ENCODE peak calls at places on chromosome 12, in seven cellular contexts. T, G, O, E, P, B and Q are unnamed samples. For H3K4me1, the result is how much of the 10 kb centered on the place peaks cover.

GRCh38 chr12:125882141-125882540 is 816.9 kb downstream of the AACS start:
- DNase-seq in B (no peak), O (no peak), E (no peak), G (no peak), P (no peak), T (no peak), Q (no peak)

GRCh38 chr12:14153803-14154202 is 172.4 kb upstream of the GRIN2B start:
- DNase-seq in P (no peak), G (no peak), E (no peak), O (no peak), T (no peak), B (no peak), Q (no peak)

GRCh38 chr12:31118831-31119530 is 45.3 kb downstream of the DDX11 start:
- DNase-seq in O (peak), T (no peak), E (no peak), G (peak), P (no peak), B (peak), Q (peak)

GRCh38 chr12:65999564-66000280 is 130.8 kb downstream of the LLPH start:
- DNase-seq in E (no peak), T (no peak), B (no peak), O (no peak), G (no peak), P (no peak), Q (no peak)

GRCh38 chr12:62622177-62622576 is 155.6 kb downstream of the MON2 start:
- DNase-seq in O (no peak), T (no peak), E (no peak), P (no peak), B (no peak), G (no peak), Q (no peak)

GRCh38 chr12:52010692-52011601 is 4.2 kb downstream of the TAMALIN start:
- DNase-seq in P (no peak), T (no peak), E (no peak), B (no peak), O (peak), G (no peak), Q (no peak)

GRCh38 chr12:130715996-130716917 is at the start of gene RIMBP2:
- DNase-seq in G (peak), E (no peak), P (no peak), T (no peak), B (peak), O (no peak), Q (no peak)

GRCh38 chr12:68579254-68579653 is 31.4 kb upstream of the RAP1B start:
- DNase-seq in T (no peak), B (no peak), P (no peak), O (no peak), G (no peak), E (no peak), Q (no peak)

GRCh38 chr12:93358821-93359220 is 18.9 kb upstream of the NUDT4 start:
- DNase-seq in G (no peak), P (no peak), O (no peak), E (no peak), B (no peak), T (no peak), Q (no peak)

GRCh38 chr12:59664495-59664894 is 68.7 kb downstream of the SLC16A7 start:
- DNase-seq in B (no peak), P (no peak), E (no peak), G (no peak), T (no peak), O (no peak), Q (no peak)

GRCh38 chr12:76976777-76977465 is 88.4 kb downstream of the E2F7 start:
- DNase-seq in G (no peak), B (no peak), O (no peak), P (no peak), E (no peak), T (no peak), Q (no peak)

GRCh38 chr12:20798561-20798960 is 11.9 kb upstream of the SLCO1B3 start:
- DNase-seq in T (no peak), G (peak), B (no peak), E (no peak), O (no peak), P (no peak), Q (no peak)

GRCh38 chr12:88781909-88782308 is 201.6 kb upstream of the KITLG start:
- DNase-seq in E (no peak), P (no peak), T (peak), B (no peak), O (no peak), G (no peak), Q (no peak)

GRCh38 chr12:39459027-39459434 is 16.1 kb upstream of the KIF21A start:
- DNase-seq in T (no peak), B (no peak), G (no peak), P (no peak), E (no peak), O (no peak), Q (no peak)

GRCh38 chr12:1880876-1881275 is 37.6 kb downstream of the CACNA2D4 start:
- DNase-seq in G (no peak), O (no peak), E (peak), P (no peak), B (no peak), T (no peak), Q (no peak)

GRCh38 chr12:48002179-48002601 is 2.1 kb downstream of the COL2A1 start:
- DNase-seq in O (no peak), P (no peak), G (peak), T (no peak), B (peak), E (no peak), Q (no peak)

GRCh38 chr12:52774629-52775250 is 2.4 kb downstream of the KRT76 start:
- DNase-seq in P (no peak), E (no peak), G (no peak), O (no peak), T (no peak), B (no peak), Q (no peak)

GRCh38 chr12:48143898-48144297 is 13.4 kb downstream of the ASB8 start:
- DNase-seq in O (no peak), T (no peak), B (no peak), G (no peak), E (no peak), P (no peak), Q (no peak)

GRCh38 chr12:22899184-22899583 is 274.2 kb downstream of the ETNK1 start:
- DNase-seq in G (no peak), T (no peak), O (no peak), P (no peak), E (no peak), B (no peak), Q (no peak)

GRCh38 chr12:76356094-76356493 is 7.9 kb upstream of the BBS10 start:
- DNase-seq in B (no peak), G (no peak), P (no peak), E (no peak), T (no peak), O (no peak), Q (no peak)

GRCh38 chr12:15842106-15842505 is 40.1 kb upstream of the STRAP start:
- DNase-seq in E (no peak), O (no peak), T (no peak), G (no peak), P (no peak), B (no peak), Q (no peak)

GRCh38 chr12:26878661-26879119 is 45.7 kb upstream of the ITPR2 start:
- DNase-seq in B (peak), O (peak), E (peak), G (no peak), T (no peak), P (peak), Q (peak)

GRCh38 chr12:113002155-113002554 is 23.8 kb downstream of the OAS2 start:
- DNase-seq in G (no peak), O (peak), B (no peak), P (no peak), T (no peak), E (no peak), Q (no peak)

GRCh38 chr12:5480218-5480952 is 48.5 kb downstream of the NTF3 start:
- DNase-seq in O (no peak), T (no peak), G (peak), B (no peak), P (no peak), E (no peak), Q (no peak)

GRCh38 chr12:54147606-54148005 is 41.2 kb downstream of the SMUG1 start:
- DNase-seq in O (no peak), P (no peak), E (no peak), T (no peak), B (peak), G (no peak), Q (no peak)

GRCh38 chr12:108446766-108447165 is 68.3 kb upstream of the FICD start:
- DNase-seq in E (no peak), O (no peak), P (no peak), G (no peak), B (no peak), T (no peak), Q (no peak)

GRCh38 chr12:66898700-66899469 is 220.0 kb upstream of the GRIP1 start:
- DNase-seq in P (no peak), O (no peak), B (no peak), G (no peak), E (no peak), T (no peak), Q (no peak)

GRCh38 chr12:26787125-26787495 is 45.9 kb downstream of the ITPR2 start:
- DNase-seq in T (no peak), O (no peak), P (no peak), B (no peak), G (no peak), E (no peak), Q (no peak)

GRCh38 chr12:84741727-84742126 is 170.9 kb downstream of the SLC6A15 start:
- DNase-seq in P (no peak), B (no peak), T (no peak), E (no peak), G (peak), O (no peak), Q (no peak)

GRCh38 chr12:31020385-31021166 is 53.1 kb upstream of the DDX11 start:
- DNase-seq in T (no peak), P (no peak), G (no peak), O (no peak), B (no peak), E (no peak), Q (no peak)

GRCh38 chr12:33440477-33440876 is 858 bp upstream of the SYT10 start:
- DNase-seq in T (no peak), O (no peak), P (no peak), E (no peak), G (no peak), B (no peak), Q (no peak)

GRCh38 chr12:33438025-33438772 is 1.4 kb downstream of the SYT10 start:
- DNase-seq in E (no peak), G (peak), O (no peak), P (no peak), T (no peak), B (no peak), Q (no peak)

GRCh38 chr12:33438890-33439586 is 581 bp downstream of the SYT10 start:
- DNase-seq in E (no peak), G (peak), P (no peak), T (no peak), B (peak), O (no peak), Q (no peak)

GRCh38 chr12:33437598-33437997 is 2.0 kb downstream of the SYT10 start:
- DNase-seq in T (no peak), B (no peak), E (no peak), O (no peak), P (no peak), G (no peak), Q (no peak)

DNA sequence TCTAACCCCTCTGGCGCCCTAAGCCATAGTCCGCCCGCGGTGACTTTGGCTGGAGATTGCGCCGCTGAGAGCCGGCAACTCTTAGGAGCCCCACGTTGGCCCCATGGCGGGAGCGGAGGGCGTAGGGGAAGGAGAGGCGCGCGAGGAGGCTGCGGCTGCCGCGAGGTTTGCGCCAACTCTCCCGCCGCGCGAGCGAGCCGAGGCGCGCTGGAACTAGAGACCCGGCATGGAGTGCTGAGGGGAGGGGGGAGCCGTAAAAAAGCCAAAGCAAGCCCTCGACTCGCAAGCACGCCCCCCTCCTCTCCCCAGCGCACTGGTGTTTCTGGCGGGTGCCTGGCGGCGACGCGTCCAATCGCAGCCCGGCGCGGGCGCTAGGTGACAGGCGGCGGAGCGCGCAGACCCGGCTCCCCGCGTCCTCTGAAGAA is at the start of gene SYT10:
- DNase-seq in T (no peak), P (no peak), B (peak), O (no peak), G (peak), E (no peak), Q (no peak)
- H3K4me3 ChIP-seq in T (no peak), P (peak), B (peak), O (peak), G (peak), E (peak), Q (no peak)

DNA sequence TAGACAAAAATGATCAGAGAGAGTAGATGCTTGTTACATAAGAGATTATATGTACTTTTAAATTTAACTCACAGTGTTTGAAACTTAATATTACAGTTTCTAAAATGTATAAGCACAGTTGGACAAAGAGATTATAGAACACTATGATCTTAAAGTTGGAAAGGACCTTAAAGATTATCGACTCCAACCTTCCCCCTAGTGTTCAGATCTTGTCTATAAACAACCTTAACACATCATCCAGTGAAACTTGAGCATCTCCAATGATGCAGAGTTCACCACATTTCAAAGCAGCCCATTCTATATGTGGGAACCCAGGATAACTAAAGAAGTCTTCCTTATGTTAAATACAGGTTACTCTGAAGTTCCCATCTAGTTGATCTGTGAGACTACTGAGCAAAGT is 480.8 kb downstream of the RMST start:
- DNase-seq in G (no peak), B (no peak), P (no peak), E (no peak), O (no peak), T (no peak), Q (no peak)
- TF ChIP-seq CTCF in G (no peak), B (no peak), P (no peak), E (no peak), O (no peak), T (no peak), Q (no peak)

DNA sequence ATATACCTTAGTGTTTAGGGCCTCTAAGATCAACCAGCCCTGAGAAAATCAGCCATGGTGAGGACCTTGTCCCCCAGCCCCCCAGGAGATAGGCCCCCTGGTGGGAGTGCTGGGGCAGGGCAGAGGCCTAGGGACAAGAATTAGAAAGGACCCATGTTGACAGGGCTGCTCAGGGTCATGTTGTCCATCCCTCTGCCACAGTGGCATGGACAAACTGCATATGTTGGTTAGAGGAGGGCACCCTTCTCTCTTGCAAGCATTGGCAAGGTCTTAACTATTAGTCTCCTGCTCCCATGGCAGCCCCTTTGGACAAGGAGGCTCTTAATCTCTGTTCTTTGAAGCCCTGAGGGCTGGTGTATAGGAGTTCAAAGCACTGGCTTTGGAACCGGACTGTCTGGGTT is 755 bp upstream of the PTPN6 start:
- DNase-seq in G (no peak), E (no peak), O (peak), T (no peak), B (peak), P (peak), Q (peak)
- H3K4me1 ChIP-seq in G (under half), E (under half), O (under half), T (under half), B (under half), P (half or more), Q (under half)

GRCh38 chr12:10388611-10389010 is 1.2 kb downstream of the KLRK1 start:
- DNase-seq in E (no peak), G (no peak), O (no peak), T (no peak), P (no peak), B (no peak), Q (no peak)
- H3K4me3 ChIP-seq in E (no peak), G (no peak), O (no peak), T (no peak), P (no peak), B (no peak), Q (no peak)

DNA sequence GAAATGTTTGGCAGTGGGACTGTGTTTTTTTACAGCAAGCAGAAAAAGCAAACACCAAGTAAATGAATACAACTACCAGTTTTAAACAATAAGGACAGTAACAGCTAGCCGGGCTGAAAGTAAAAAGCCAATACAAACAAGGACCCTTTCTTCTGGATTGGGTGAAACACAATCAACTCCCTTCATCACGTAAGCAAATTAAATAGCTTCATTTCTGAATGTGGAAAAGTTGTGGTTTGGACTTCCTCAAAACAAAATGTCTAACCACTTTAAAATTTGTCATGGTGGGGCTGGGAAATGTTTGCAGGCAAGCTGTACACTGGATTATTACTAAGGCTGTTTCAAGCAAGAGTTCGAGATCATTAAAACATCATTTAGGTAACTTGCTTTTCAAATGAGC is 47.4 kb downstream of the TCHP start:
- DNase-seq in B (no peak), P (no peak), E (no peak), T (no peak), O (no peak), G (no peak), Q (no peak)
- TF ChIP-seq CTCF in B (no peak), P (no peak), E (no peak), T (no peak), O (no peak), G (no peak), Q (no peak)

GRCh38 chr12:49705479-49706267 is 1.5 kb downstream of the FMNL3 start:
- DNase-seq in G (no peak), T (no peak), E (no peak), O (no peak), P (peak), B (no peak), Q (peak)
- H3K4me1 ChIP-seq in G (under half), T (under half), E (under half), O (under half), P (under half), B (under half), Q (under half)